ENCODE peak calls at places on chromosomes 11 and 22, in six cellular contexts. P is AG04450, C is PC-3, U is sigmoid colon, I is uterus, G is astrocyte of the spinal cord. E is an unnamed sample.

GRCh38 chr22:49205401-49205800 is 622.3 kb downstream of the BRD1 start:
- DNase-seq in I (peak), U (peak), C (no peak), G (no peak), P (no peak), E (no peak)

GRCh38 chr11:44574620-44575287 is 9.3 kb downstream of the CD82 start:
- DNase-seq in G (peak), C (peak), I (no peak), P (peak), U (no peak), E (peak)

GRCh38 chr22:22038178-22038880 is 55.7 kb upstream of the TOP3B start:
- DNase-seq in I (no peak), U (no peak), C (no peak), G (no peak), P (no peak), E (peak)

GRCh38 chr11:95379460-95379859 is 148.5 kb upstream of the SESN3 start:
- DNase-seq in G (no peak), C (no peak), P (no peak), U (no peak), I (no peak), E (no peak)

GRCh38 chr11:120800206-120800605 is 223.7 kb upstream of the TBCEL start:
- DNase-seq in C (no peak), G (no peak), U (no peak), P (no peak), I (no peak), E (no peak)

GRCh38 chr11:103279821-103280220 is 170.6 kb downstream of the DYNC2H1 start:
- DNase-seq in I (no peak), G (no peak), U (no peak), C (peak), P (no peak), E (peak)

GRCh38 chr11:95888439-95888838 is 35.5 kb downstream of the MTMR2 start:
- DNase-seq in U (no peak), C (no peak), G (no peak), P (no peak), I (no peak), E (no peak)

GRCh38 chr11:110538154-110538553 is 108.4 kb downstream of the FDX1 start:
- DNase-seq in U (no peak), P (no peak), I (no peak), C (no peak), G (no peak), E (no peak)

GRCh38 chr22:26479043-26479791 is 4.4 kb downstream of the HPS4 start:
- DNase-seq in U (no peak), I (no peak), C (no peak), G (no peak), P (no peak), E (no peak)

GRCh38 chr22:31344369-31345330 is 1.5 kb downstream of the PATZ1 start:
- DNase-seq in G (peak), P (no peak), C (peak), I (peak), U (peak), E (peak)

GRCh38 chr11:59473015-59473414 is at the start of gene OR4D10:
- DNase-seq in I (no peak), P (no peak), U (no peak), C (no peak), G (no peak), E (no peak)

GRCh38 chr22:25900880-25901279 is 158.9 kb downstream of the MYO18B start:
- DNase-seq in I (no peak), G (no peak), C (no peak), P (no peak), U (no peak), E (no peak)

GRCh38 chr11:75938543-75938942 is 123.5 kb downstream of the UVRAG start:
- DNase-seq in C (peak), U (no peak), P (no peak), I (no peak), G (peak), E (peak)

GRCh38 chr22:42462016-42462415 is 29.8 kb upstream of the NFAM1 start:
- DNase-seq in U (no peak), G (no peak), C (no peak), P (no peak), I (no peak), E (no peak)

GRCh38 chr11:69213964-69214363 is 58.2 kb downstream of the SMIM38 start:
- DNase-seq in P (no peak), G (no peak), U (peak), C (no peak), I (no peak), E (no peak)

GRCh38 chr22:46110215-46110614 is 40.1 kb upstream of the PPARA start:
- DNase-seq in U (peak), I (peak), G (no peak), P (no peak), C (peak), E (no peak)

GRCh38 chr11:73538381-73538872 is 59.5 kb downstream of the FAM168A start:
- DNase-seq in I (no peak), U (no peak), G (no peak), P (no peak), C (no peak), E (peak)

GRCh38 chr11:21426931-21427330 is 757.5 kb downstream of the NELL1 start:
- DNase-seq in P (no peak), C (no peak), I (no peak), G (no peak), U (no peak), E (no peak)

GRCh38 chr22:47379037-47379436 is 616.6 kb downstream of the TBC1D22A start:
- DNase-seq in U (no peak), C (no peak), I (no peak), P (no peak), G (no peak), E (no peak)

GRCh38 chr22:46538816-46539163 is 1.4 kb upstream of the CELSR1 start:
- DNase-seq in I (no peak), G (no peak), P (no peak), U (no peak), C (peak), E (peak)

GRCh38 chr11:119810478-119811232 is 81.7 kb upstream of the NECTIN1 start:
- DNase-seq in U (no peak), P (no peak), G (no peak), I (no peak), C (peak), E (no peak)

GRCh38 chr11:121625784-121626506 is 173.2 kb upstream of the SORL1-AS1 start:
- DNase-seq in I (no peak), P (no peak), G (peak), C (no peak), U (no peak), E (peak)

GRCh38 chr11:40280161-40281054 is 1179.0 kb downstream of the LRRC4C start:
- DNase-seq in I (no peak), U (peak), G (peak), C (no peak), P (no peak), E (no peak)

GRCh38 chr11:9231848-9232177 is 33.3 kb downstream of the DENND5A start:
- DNase-seq in C (no peak), U (no peak), G (peak), I (no peak), P (no peak), E (peak)

GRCh38 chr11:3136542-3137455 is 28.3 kb downstream of the OSBPL5 start:
- DNase-seq in P (no peak), C (no peak), U (peak), I (peak), G (peak), E (no peak)

GRCh38 chr11:119985551-119985950 is 152.4 kb downstream of the TRIM29 start:
- DNase-seq in P (no peak), U (no peak), I (no peak), C (no peak), G (no peak), E (no peak)

GRCh38 chr22:29260601-29261315 is 7.0 kb downstream of the RHBDD3 start:
- DNase-seq in I (no peak), C (no peak), G (no peak), P (no peak), U (no peak), E (peak)
- TF ChIP-seq CTCF in I (no peak), C (no peak), G (no peak), P (no peak), U (no peak), E (no peak)

GRCh38 chr11:36507824-36508489 is 2.1 kb downstream of the TRAF6 start:
- DNase-seq in I (no peak), U (no peak), P (no peak), G (no peak), C (no peak), E (peak)
- H3K4me3 ChIP-seq in I (no peak), U (no peak), P (peak), G (no peak), C (peak), E (peak)

GRCh38 chr11:130369713-130370112 is 55.0 kb upstream of the ZBTB44 start:
- DNase-seq in C (no peak), I (no peak), P (no peak), G (no peak), U (no peak), E (no peak)

GRCh38 chr11:130369141-130369691 is 54.5 kb upstream of the ZBTB44 start:
- DNase-seq in P (no peak), C (no peak), U (no peak), G (no peak), I (no peak), E (no peak)

GRCh38 chr11:130371004-130371590 is 56.4 kb upstream of the ZBTB44 start:
- DNase-seq in I (no peak), G (no peak), U (no peak), C (peak), P (no peak), E (no peak)
- TF ChIP-seq CTCF in I (no peak), G (no peak), U (no peak), C (peak), P (no peak), E (no peak)

GRCh38 chr11:45771194-45771941 is 33.6 kb upstream of the SLC35C1 start:
- DNase-seq in G (peak), P (no peak), U (peak), C (peak), I (peak), E (peak)

GRCh38 chr11:45771942-45772522 is 32.9 kb upstream of the SLC35C1 start:
- DNase-seq in I (peak), G (peak), P (peak), C (peak), U (peak), E (peak)

GRCh38 chr11:45773271-45774022 is 31.5 kb upstream of the SLC35C1 start:
- DNase-seq in P (no peak), I (no peak), U (no peak), G (no peak), C (no peak), E (peak)

GRCh38 chr11:45774786-45775185 is 30.2 kb upstream of the SLC35C1 start:
- DNase-seq in C (no peak), P (no peak), G (no peak), U (no peak), I (no peak), E (no peak)

DNA sequence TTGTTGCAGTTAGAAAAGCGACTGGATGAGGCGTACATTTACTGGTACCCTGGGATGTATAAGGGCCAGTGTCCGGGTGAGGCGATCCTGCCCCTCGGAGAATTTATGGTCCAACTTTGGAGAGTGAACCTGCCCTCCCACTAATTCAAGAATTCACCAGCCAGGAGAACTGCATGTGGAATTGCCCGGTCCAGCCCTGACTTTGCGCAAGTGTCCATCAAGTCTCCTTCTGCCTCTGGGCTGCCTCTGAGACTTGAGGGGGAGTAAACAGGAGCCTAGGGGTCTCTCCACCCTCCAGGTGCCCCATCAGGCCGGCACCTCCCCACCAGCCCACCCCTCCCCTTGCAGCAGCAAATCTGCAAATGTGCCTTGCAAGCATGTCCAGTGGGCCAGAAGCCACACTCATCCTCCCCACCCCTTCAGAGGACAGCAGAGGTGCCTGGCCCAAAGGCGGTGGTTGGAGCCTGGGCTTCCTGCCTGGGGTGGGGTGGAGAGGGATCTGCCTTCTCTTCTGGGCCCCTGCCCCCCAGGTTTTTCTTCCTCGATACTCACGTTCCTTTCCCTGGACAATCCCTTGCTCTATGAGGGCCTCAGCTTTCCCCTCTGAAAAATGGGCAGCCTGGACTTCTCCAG is 30.8 kb upstream of the SLC35C1 start:
- DNase-seq in P (no peak), U (no peak), C (no peak), I (no peak), G (no peak), E (no peak)
- H3K4me3 ChIP-seq in P (no peak), U (no peak), C (no peak), I (no peak), G (no peak), E (no peak)

GRCh38 chr11:2122222-2122906 is 16.8 kb downstream of the IGF2 start:
- DNase-seq in I (no peak), G (peak), P (peak), C (peak), U (no peak), E (peak)
- TF ChIP-seq CTCF in I (no peak), G (no peak), P (no peak), C (no peak), U (no peak), E (no peak)

DNA sequence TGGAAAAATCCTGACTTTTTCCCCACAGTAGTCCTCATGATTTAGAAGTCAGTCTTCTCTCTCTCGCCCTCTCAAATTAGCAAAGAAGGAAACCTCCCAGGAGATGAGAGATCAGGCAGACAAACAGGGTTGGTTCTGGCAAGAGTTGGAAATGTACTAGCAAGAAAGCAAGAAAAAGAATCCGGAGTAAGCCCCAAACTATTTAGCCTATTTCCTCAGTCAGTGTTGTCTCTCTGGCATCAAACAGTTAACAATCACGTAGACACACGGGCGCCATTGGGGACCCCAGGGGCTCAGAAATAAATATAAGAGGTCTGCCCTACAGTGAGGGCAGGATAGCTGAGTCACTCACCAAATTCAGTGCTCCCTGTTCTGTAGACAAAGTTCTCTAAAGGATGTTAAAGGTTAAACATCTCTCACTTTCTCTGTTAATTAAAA is 4.7 kb downstream of the C11orf52 start:
- DNase-seq in P (no peak), G (peak), C (no peak), I (no peak), U (peak), E (peak)
- H3K4me3 ChIP-seq in P (no peak), G (no peak), C (no peak), I (no peak), U (no peak), E (peak)

DNA sequence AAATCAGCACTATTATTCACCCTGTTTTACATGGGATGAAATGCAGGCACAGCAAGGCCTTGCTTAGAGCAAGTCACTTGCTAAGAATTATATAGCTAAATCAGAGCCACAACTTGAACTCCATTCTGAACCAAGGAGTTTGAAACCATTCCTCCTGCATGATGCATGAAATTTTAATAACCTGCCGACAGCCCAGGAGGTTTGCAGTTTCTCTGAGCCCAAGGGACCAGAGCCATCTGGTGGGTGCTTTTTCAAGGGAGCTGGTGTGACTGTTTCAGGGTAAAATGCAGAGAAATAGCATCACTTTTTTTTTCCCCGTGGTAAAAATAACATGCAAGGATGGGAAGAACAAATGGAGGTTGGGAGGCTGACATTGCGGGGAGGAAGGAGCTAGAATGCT is 22.9 kb downstream of the NAV2 start:
- DNase-seq in G (peak), P (peak), U (no peak), C (no peak), I (peak), E (peak)
- TF ChIP-seq CTCF in G (peak), P (peak), U (peak), C (peak), I (peak), E (peak)

GRCh38 chr11:111736191-111736590 is 30.0 kb downstream of the PPP2R1B start:
- DNase-seq in U (no peak), I (no peak), P (peak), G (no peak), C (no peak), E (peak)
- H3K4me3 ChIP-seq in U (no peak), I (no peak), P (no peak), G (no peak), C (no peak), E (no peak)

GRCh38 chr22:50606126-50606525 is 5.5 kb downstream of the MAPK8IP2 start:
- DNase-seq in I (no peak), C (no peak), U (peak), G (no peak), P (no peak), E (no peak)
- TF ChIP-seq CTCF in I (no peak), C (no peak), U (no peak), G (no peak), P (peak), E (no peak)

E was measured in fibroblast of the aortic adventitia.